ENCODE peak calls at places on chromosomes 7 and 10, in nine cellular contexts. S is NCI-H1092 treated with DMSO at 0.1 percent for 48 hours, U is pancreas, P is occipital lobe, M is PC-3, Y is hypothalamus, N is amniotic stem cell, D is stromal cell of bone marrow, O is Panc1. A is an unnamed sample.

GRCh38 chr7:67588631-67589030 is 592.0 kb downstream of the TYW1 start:
- DNase-seq in S (no peak), N (no peak), P (no peak), O (no peak), Y (no peak), M (no peak), U (no peak), D (no peak), A (no peak)

GRCh38 chr7:148753224-148753623 is 54.5 kb downstream of the CUL1 start:
- DNase-seq in N (no peak), S (no peak), P (no peak), D (no peak), M (no peak), O (no peak), U (no peak), Y (no peak), A (no peak)

GRCh38 chr7:132410385-132410784 is 165.9 kb downstream of the PLXNA4 start:
- DNase-seq in U (no peak), S (no peak), D (no peak), N (no peak), P (no peak), M (no peak), O (no peak), Y (no peak), A (no peak)

GRCh38 chr7:129949292-129950133 is 3.2 kb downstream of the UBE2H start:
- DNase-seq in U (no peak), O (no peak), M (peak), N (peak), D (peak), Y (no peak), P (no peak), S (peak), A (no peak)

GRCh38 chr7:919114-919442 is 35.4 kb downstream of the ADAP1 start:
- DNase-seq in Y (no peak), U (peak), D (no peak), P (no peak), N (no peak), M (no peak), O (no peak), S (no peak), A (no peak)

GRCh38 chr10:7417103-7417623 is 6.3 kb upstream of the SFMBT2 start:
- DNase-seq in S (peak), N (no peak), M (peak), O (no peak), D (peak), U (no peak), Y (no peak), P (no peak), A (no peak)

GRCh38 chr7:84684836-84685235 is 490.2 kb upstream of the SEMA3A start:
- DNase-seq in P (no peak), M (no peak), O (no peak), N (no peak), D (no peak), U (no peak), Y (no peak), S (no peak), A (no peak)

GRCh38 chr10:69732826-69733150 is 68.9 kb upstream of the COL13A1 start:
- DNase-seq in N (no peak), O (no peak), U (no peak), P (no peak), S (no peak), M (no peak), D (no peak), Y (no peak), A (no peak)

GRCh38 chr7:130918129-130919052 is 184.4 kb upstream of the KLF14 start:
- DNase-seq in U (no peak), D (no peak), S (no peak), P (no peak), M (no peak), Y (no peak), O (no peak), N (no peak), A (no peak)

GRCh38 chr10:77180794-77181193 is 456.8 kb downstream of the KCNMA1 start:
- DNase-seq in S (no peak), Y (no peak), O (no peak), P (no peak), N (no peak), M (peak), D (no peak), U (no peak), A (no peak)

GRCh38 chr7:72037494-72037893 is 374.6 kb downstream of the CALN1 start:
- DNase-seq in O (no peak), N (no peak), U (no peak), P (no peak), M (no peak), Y (no peak), S (no peak), D (no peak), A (no peak)

GRCh38 chr10:5840314-5841307 is 27.4 kb upstream of the GDI2 start:
- DNase-seq in S (no peak), U (no peak), D (peak), O (no peak), N (no peak), M (no peak), P (peak), Y (peak), A (no peak)

GRCh38 chr7:78383096-78383495 is 584.5 kb downstream of the PHTF2 start:
- DNase-seq in S (no peak), O (no peak), U (no peak), N (no peak), D (no peak), P (no peak), Y (no peak), M (no peak), A (no peak)

GRCh38 chr7:43584200-43584586 is 1.3 kb downstream of the STK17A start:
- DNase-seq in O (peak), D (peak), M (peak), S (no peak), U (no peak), Y (no peak), N (peak), P (no peak), A (no peak)

GRCh38 chr10:116627386-116627933 is 6.7 kb downstream of the PNLIPRP2 start:
- DNase-seq in O (no peak), P (no peak), D (no peak), S (no peak), M (peak), U (peak), Y (no peak), N (no peak), A (no peak)

GRCh38 chr10:97270523-97271154 is 21.8 kb downstream of the ARHGAP19 start:
- DNase-seq in S (no peak), U (no peak), D (no peak), P (no peak), O (no peak), N (no peak), Y (no peak), M (no peak), A (no peak)

GRCh38 chr7:149197675-149198074 is 2.3 kb downstream of the ZNF282 start:
- DNase-seq in U (no peak), P (no peak), M (no peak), S (no peak), D (no peak), N (no peak), O (no peak), Y (no peak), A (no peak)

GRCh38 chr10:88110355-88110754 is 246.9 kb downstream of the PTEN start:
- DNase-seq in Y (no peak), M (no peak), S (no peak), N (peak), O (peak), D (peak), U (no peak), P (no peak), A (no peak)

GRCh38 chr7:130897515-130898419 is 163.8 kb upstream of the KLF14 start:
- DNase-seq in Y (no peak), D (no peak), N (no peak), U (no peak), M (peak), O (no peak), P (no peak), S (no peak), A (no peak)

GRCh38 chr7:97971120-97971989 is 18.6 kb downstream of the OCM2 start:
- DNase-seq in D (no peak), S (peak), U (no peak), P (no peak), N (no peak), Y (no peak), O (no peak), M (peak), A (peak)